ENCODE peak calls at places on chromosomes 6 and 20, in ten cellular contexts. O, V, B, P, L, J, X, D, Y and R are unnamed samples.
A peak's percentile ranks its signal among the peaks of the same experiment; 100 is the strongest.

GRCh38 chr6:6734463-6735455 is 146.2 kb downstream of the LY86 start:
- DNase-seq in O (no peak), V (no peak), B (peak; percentile 32), P (no peak), L (no peak), J (no peak), X (no peak), D (no peak), Y (no peak), R (no peak)

GRCh38 chr6:13368716-13369115 is 40.4 kb upstream of the TBC1D7 start:
- DNase-seq in O (no peak), V (no peak), B (no peak), P (no peak), L (no peak), J (no peak), X (peak; percentile 17), D (no peak), Y (no peak), R (no peak)

GRCh38 chr6:1481326-1481725 is 92.0 kb downstream of the FOXF2 start:
- DNase-seq in O (no peak), V (no peak), B (peak; percentile 61), P (peak; percentile 58), L (peak; percentile 34), J (peak; percentile 71), X (peak; percentile 84), D (no peak), Y (no peak), R (peak; percentile 34)

GRCh38 chr6:6639572-6639971 is 51.1 kb downstream of the LY86 start:
- DNase-seq in O (no peak), V (no peak), B (no peak), P (no peak), L (no peak), J (no peak), X (no peak), D (no peak), Y (no peak), R (no peak)

GRCh38 chr6:40963019-40963418 is 76.0 kb downstream of the UNC5CL start:
- DNase-seq in O (no peak), V (no peak), B (no peak), P (no peak), L (no peak), J (no peak), X (no peak), D (no peak), Y (no peak), R (no peak)

GRCh38 chr6:156781882-156782631 is 4.9 kb downstream of the ARID1B start:
- DNase-seq in O (no peak), V (no peak), B (no peak), P (no peak), L (no peak), J (no peak), X (no peak), D (no peak), Y (no peak), R (no peak)

GRCh38 chr6:96391776-96392175 is 129.8 kb upstream of the UFL1 start:
- DNase-seq in O (no peak), V (peak; percentile 34), B (no peak), P (no peak), L (no peak), J (no peak), X (no peak), D (no peak), Y (no peak), R (no peak)

GRCh38 chr6:161138545-161139303 is 135.1 kb downstream of the AGPAT4 start:
- DNase-seq in O (no peak), V (no peak), B (no peak), P (no peak), L (no peak), J (no peak), X (no peak), D (peak; percentile 71), Y (no peak), R (no peak)

GRCh38 chr20:35640724-35641123 is 24.0 kb downstream of the CPNE1 start:
- DNase-seq in O (no peak), V (no peak), B (no peak), P (no peak), L (no peak), J (no peak), X (no peak), D (no peak), Y (no peak), R (no peak)

GRCh38 chr6:130503146-130503545 is 137.3 kb downstream of the TMEM200A start:
- DNase-seq in O (no peak), V (no peak), B (peak; percentile 63), P (peak; percentile 34), L (no peak), J (no peak), X (peak; percentile 71), D (no peak), Y (no peak), R (peak; percentile 28)

GRCh38 chr6:28940859-28941680 is 17.3 kb upstream of the TRIM27 start:
- DNase-seq in O (peak; percentile 72), V (peak; percentile 89), B (peak; percentile 89), P (peak; percentile 88), L (peak; percentile 79), J (peak; percentile 57), X (peak; percentile 88), D (peak; percentile 92), Y (peak; percentile 95), R (no peak)

GRCh38 chr6:8628063-8628462 is 192.7 kb upstream of the SLC35B3 start:
- DNase-seq in O (no peak), V (no peak), B (no peak), P (no peak), L (no peak), J (no peak), X (no peak), D (no peak), Y (no peak), R (no peak)

GRCh38 chr6:161011509-161012480 is 20.2 kb downstream of the MAP3K4 start:
- DNase-seq in O (no peak), V (no peak), B (peak; percentile 71), P (peak; percentile 14), L (no peak), J (no peak), X (peak; percentile 17), D (no peak), Y (no peak), R (no peak)

GRCh38 chr20:17611540-17612286 is 41.8 kb downstream of the DSTN start:
- DNase-seq in O (no peak), V (no peak), B (peak; percentile 40), P (no peak), L (peak; percentile 6), J (no peak), X (no peak), D (peak; percentile 87), Y (no peak), R (no peak)

GRCh38 chr6:52063584-52064400 is 23.6 kb downstream of the PKHD1 start:
- DNase-seq in O (no peak), V (peak; percentile 78), B (peak; percentile 46), P (peak; percentile 11), L (peak; percentile 35), J (no peak), X (peak; percentile 30), D (no peak), Y (no peak), R (no peak)

GRCh38 chr6:16104624-16105023 is 24.3 kb upstream of the MYLIP start:
- DNase-seq in O (no peak), V (no peak), B (no peak), P (no peak), L (no peak), J (no peak), X (no peak), D (no peak), Y (no peak), R (no peak)

GRCh38 chr20:62282877-62283503 is 19.8 kb upstream of the ADRM1 start:
- DNase-seq in O (peak; percentile 88), V (no peak), B (no peak), P (no peak), L (no peak), J (no peak), X (no peak), D (no peak), Y (no peak), R (no peak)

GRCh38 chr6:56004421-56004820 is 129.0 kb upstream of the BMP5 start:
- DNase-seq in O (no peak), V (no peak), B (peak; percentile 40), P (peak; percentile 22), L (no peak), J (peak; percentile 4), X (peak; percentile 5), D (no peak), Y (no peak), R (no peak)

GRCh38 chr6:14025160-14025559 is 92.4 kb upstream of the CD83 start:
- DNase-seq in O (no peak), V (peak; percentile 7), B (no peak), P (no peak), L (no peak), J (no peak), X (no peak), D (no peak), Y (no peak), R (no peak)

GRCh38 chr20:63519765-63520593 is 586 bp upstream of the PPDPF start:
- DNase-seq in O (peak; percentile 83), V (peak; percentile 65), B (no peak), P (no peak), L (no peak), J (no peak), X (peak; percentile 29), D (no peak), Y (no peak), R (no peak)
- TF ChIP-seq CTCF in O (peak; percentile 65), V (peak; percentile 17), B (peak; percentile 29), P (peak; percentile 42), L (no peak), J (peak; percentile 54), X (peak; percentile 19), D (no peak), Y (peak; percentile 16), R (peak; percentile 30)

DNA sequence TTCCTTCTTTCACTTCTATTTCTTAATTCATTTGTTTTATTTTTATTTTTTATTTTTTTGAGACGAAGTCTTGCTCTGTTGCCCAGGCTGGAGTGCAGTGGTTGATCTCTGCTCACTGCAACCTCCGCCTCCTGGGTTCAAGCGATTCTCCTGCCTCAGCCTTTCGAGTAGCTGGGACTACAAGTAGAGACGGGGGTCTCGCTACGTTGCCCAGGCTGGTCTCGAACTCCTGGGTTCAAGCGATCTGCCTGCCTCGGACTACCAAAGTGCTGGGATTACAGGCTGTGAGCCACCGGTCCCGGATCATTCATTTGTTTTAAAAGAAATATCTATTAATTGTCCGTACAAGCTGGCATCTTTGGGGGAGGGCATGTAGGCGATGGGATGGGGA is 487 bp upstream of the NFKBIE start:
- DNase-seq in O (no peak), V (no peak), B (no peak), P (no peak), L (no peak), J (no peak), X (no peak), D (no peak), Y (no peak), R (no peak)
- H3K4me3 ChIP-seq in O (peak overlapping the region; percentile 81), V (peak overlapping the region; percentile 36), B (no peak overlapping the region), P (no peak overlapping the region), L (no peak overlapping the region), J (no peak overlapping the region), X (no peak overlapping the region), D (no peak overlapping the region), Y (peak overlapping the region; percentile 86), R (no peak overlapping the region)

GRCh38 chr20:1734269-1734858 is 76.8 kb upstream of the SIRPG start:
- DNase-seq in O (no peak), V (peak; percentile 51), B (no peak), P (peak; percentile 4), L (no peak), J (no peak), X (no peak), D (no peak), Y (no peak), R (no peak)
- TF ChIP-seq CTCF in O (peak; percentile 37), V (peak; percentile 25), B (no peak), P (no peak), L (no peak), J (no peak), X (no peak), D (no peak), Y (no peak), R (no peak)

GRCh38 chr6:45376310-45377040 is 1.3 kb downstream of the SUPT3H start:
- DNase-seq in O (no peak), V (no peak), B (peak; percentile 71), P (peak; percentile 19), L (no peak), J (no peak), X (peak; percentile 30), D (no peak), Y (no peak), R (no peak)
- H3K4me3 ChIP-seq in O (peak overlapping the region; percentile 72), V (peak overlapping the region; percentile 84), B (peak overlapping the region; percentile 74), P (peak overlapping the region; percentile 77), L (peak overlapping the region; percentile 81), J (peak overlapping the region; percentile 75), X (peak overlapping the region; percentile 66), D (peak overlapping the region; percentile 93), Y (peak overlapping the region; percentile 84), R (peak overlapping the region; percentile 74)